ENCODE peak calls at places on chromosomes 16 and 17, in seven cellular contexts. L is skeletal muscle cell; W is ovary; N is SHP77 treated with DMSO at 0.1 percent for 48 hours; X is ACHN; P is activated CD4-positive, alpha-beta T cell treated with anti-CD3 and anti-CD28 coated beads, Interleukin-2, amount 50 U/mL, for 1 hour; M is Right ventricle myocardium superior. S is an unnamed sample.

GRCh38 chr17:77555741-77556291 is 402.7 kb upstream of the TNRC6C start:
- DNase-seq in M (no peak), P (no peak), W (no peak), L (peak), X (no peak), N (peak), S (peak)

GRCh38 chr17:32120086-32120485 is 22.2 kb upstream of the RHOT1 start:
- DNase-seq in P (no peak), N (no peak), M (no peak), W (no peak), L (no peak), X (no peak), S (no peak)

GRCh38 chr16:77789085-77789611 is 784 bp downstream of the VAT1L start:
- DNase-seq in P (no peak), M (no peak), L (no peak), X (no peak), W (no peak), N (no peak), S (no peak)

GRCh38 chr16:73186752-73187151 is 138.8 kb upstream of the ZFHX3 start:
- DNase-seq in P (no peak), N (no peak), L (no peak), X (no peak), W (no peak), M (no peak), S (no peak)

GRCh38 chr17:74585711-74586110 is 6.4 kb downstream of the CD300LD start:
- DNase-seq in W (no peak), M (no peak), P (no peak), L (no peak), X (no peak), N (no peak), S (no peak)

GRCh38 chr17:12180644-12181261 is 160.1 kb downstream of the MAP2K4 start:
- DNase-seq in P (no peak), L (peak), M (no peak), X (peak), W (peak), N (peak), S (no peak)

GRCh38 chr17:19753049-19753444 is 4.9 kb upstream of the ALDH3A1 start:
- DNase-seq in P (no peak), W (no peak), L (peak), M (peak), X (peak), N (peak), S (peak)

GRCh38 chr17:67378444-67379250 is 1.6 kb downstream of the PITPNC1 start:
- DNase-seq in N (peak), M (peak), P (peak), X (peak), L (no peak), W (peak), S (peak)

GRCh38 chr16:78874241-78874983 is 726.1 kb downstream of the MAF start:
- DNase-seq in L (no peak), W (no peak), M (no peak), P (no peak), X (no peak), N (no peak), S (peak)

GRCh38 chr16:79429276-79430128 is 171.0 kb downstream of the MAF start:
- DNase-seq in L (no peak), P (no peak), N (no peak), W (peak), M (no peak), X (no peak), S (no peak)

GRCh38 chr17:71467719-71468118 is 653.1 kb upstream of the SOX9 start:
- DNase-seq in W (no peak), P (no peak), L (no peak), M (no peak), N (no peak), X (no peak), S (no peak)

GRCh38 chr16:4309833-4310266 is 6.0 kb upstream of the GLIS2 start:
- DNase-seq in W (peak), M (peak), X (peak), P (peak), N (no peak), L (no peak), S (peak)

GRCh38 chr17:33127706-33128105 is 136.1 kb downstream of the SPACA3 start:
- DNase-seq in W (no peak), P (no peak), X (no peak), L (no peak), N (no peak), M (no peak), S (no peak)